ENCODE peak calls at places on chromosomes 2 and 18, in ten cellular contexts. J is GM23248, E is IMR-90, G is HCT116, C is MM.1S, M is OCI-LY7, V is neural progenitor cell, H is fibroblast of lung, W is K562, K is PC-3. Q is an unnamed sample.

GRCh38 chr2:127419448-127420038 is 1.3 kb downstream of the PROC start:
- DNase-seq in W (no peak), J (no peak), C (no peak), K (no peak), G (no peak), V (no peak), M (no peak), E (no peak), H (no peak), Q (no peak)

GRCh38 chr2:233385489-233386044 is 31.3 kb downstream of the DGKD start:
- DNase-seq in M (peak), J (no peak), W (peak), E (no peak), V (no peak), K (no peak), G (no peak), H (peak), C (peak), Q (no peak)

GRCh38 chr2:173884403-173884802 is 80.8 kb downstream of the SP3 start:
- DNase-seq in H (peak), K (peak), V (peak), J (peak), W (peak), E (peak), M (peak), C (peak), G (peak), Q (no peak)

GRCh38 chr2:196718796-196719564 is 79.5 kb downstream of the CCDC150 start:
- DNase-seq in C (peak), W (peak), V (peak), G (no peak), K (peak), J (peak), H (peak), E (peak), M (no peak), Q (no peak)

GRCh38 chr18:79438089-79438488 is 42.4 kb downstream of the NFATC1 start:
- DNase-seq in C (no peak), E (no peak), K (no peak), M (no peak), H (no peak), W (no peak), J (peak), G (no peak), V (no peak), Q (no peak)

GRCh38 chr2:26650713-26651457 is 9.7 kb upstream of the CIB4 start:
- DNase-seq in C (no peak), H (no peak), G (no peak), V (no peak), E (no peak), W (no peak), K (no peak), M (no peak), J (peak), Q (no peak)

GRCh38 chr2:156935611-156936010 is 321.9 kb upstream of the GALNT5 start:
- DNase-seq in E (no peak), J (no peak), V (peak), M (no peak), W (no peak), G (no peak), H (no peak), K (peak), C (no peak), Q (no peak)

GRCh38 chr2:54763636-54764291 is 40.3 kb downstream of the EML6 start:
- DNase-seq in M (peak), V (peak), K (no peak), J (no peak), E (no peak), G (no peak), C (no peak), H (no peak), W (peak), Q (peak)

GRCh38 chr2:128413718-128414341 is 95.2 kb upstream of the HS6ST1 start:
- DNase-seq in V (no peak), M (no peak), E (no peak), G (no peak), C (no peak), W (no peak), K (no peak), J (no peak), H (no peak), Q (peak)

GRCh38 chr2:69149631-69150215 is 136.7 kb downstream of the ANTXR1 start:
- DNase-seq in M (no peak), W (no peak), C (no peak), E (peak), J (peak), V (peak), G (no peak), K (no peak), H (peak), Q (no peak)

GRCh38 chr2:23617167-23617787 is 232.3 kb downstream of the KLHL29 start:
- DNase-seq in C (no peak), V (no peak), E (peak), G (no peak), J (peak), M (no peak), W (peak), H (peak), K (no peak), Q (no peak)

DNA sequence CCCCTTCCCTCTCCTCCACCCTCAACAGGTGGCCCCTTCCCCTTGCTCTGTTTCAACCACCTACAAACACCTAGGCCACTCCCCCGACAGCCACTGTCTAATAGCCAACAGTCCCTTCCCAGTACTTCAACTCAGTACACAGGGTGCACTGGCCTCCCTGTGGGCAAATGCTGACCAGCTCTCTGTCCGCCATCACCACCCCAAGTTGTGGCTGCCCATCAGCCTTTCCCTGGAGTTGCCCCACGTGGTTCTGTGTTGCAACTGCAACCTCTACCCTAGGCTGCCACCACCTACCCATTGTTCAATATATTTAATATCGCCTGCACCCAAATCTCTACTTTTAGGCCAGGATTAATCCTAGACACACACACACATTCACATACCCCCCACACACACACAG is 173.5 kb downstream of the MREG start:
- DNase-seq in K (no peak), H (no peak), E (no peak), W (no peak), G (no peak), M (no peak), V (no peak), J (no peak), C (no peak), Q (no peak)
- H3K4me2 ChIP-seq in K (no peak), H (no peak), E (no peak), W (no peak), G (no peak), M (peak), V (no peak), J (no peak), C (peak), Q (no peak)

GRCh38 chr2:181902625-181903024 is 11.1 kb downstream of the ITPRID2 start:
- DNase-seq in J (no peak), E (no peak), W (no peak), H (no peak), K (no peak), G (no peak), V (no peak), M (no peak), C (no peak), Q (no peak)

GRCh38 chr2:181895788-181896187 is 4.3 kb downstream of the ITPRID2 start:
- DNase-seq in W (no peak), E (no peak), G (no peak), V (no peak), H (no peak), C (no peak), M (no peak), K (no peak), J (no peak), Q (no peak)

GRCh38 chr2:181904022-181904632 is 12.6 kb downstream of the ITPRID2 start:
- DNase-seq in K (peak), H (peak), G (no peak), J (peak), C (peak), V (peak), W (peak), M (peak), E (peak), Q (no peak)

GRCh38 chr2:181896286-181896685 is 4.8 kb downstream of the ITPRID2 start:
- DNase-seq in C (no peak), H (no peak), E (no peak), K (no peak), G (no peak), W (no peak), M (no peak), J (no peak), V (no peak), Q (no peak)

GRCh38 chr2:181900007-181900651 is 8.6 kb downstream of the ITPRID2 start:
- DNase-seq in E (no peak), W (no peak), C (no peak), K (peak), M (no peak), G (no peak), V (no peak), J (no peak), H (no peak), Q (no peak)
- H3K4me3 ChIP-seq in E (no peak), W (no peak), C (no peak), K (no peak), M (no peak), G (no peak), V (no peak), J (no peak), H (no peak), Q (no peak)

GRCh38 chr2:15937882-15938802 is 2.2 kb upstream of the MYCN start:
- DNase-seq in K (no peak), W (no peak), G (no peak), M (no peak), V (no peak), C (no peak), J (no peak), H (no peak), E (no peak), Q (no peak)

GRCh38 chr2:15940661-15941482 is 522 bp downstream of the MYCN start:
- DNase-seq in M (no peak), V (peak), J (peak), E (no peak), C (no peak), W (no peak), G (no peak), H (no peak), K (no peak), Q (no peak)

GRCh38 chr2:15938803-15939555 is 1.4 kb upstream of the MYCN start:
- DNase-seq in K (no peak), C (no peak), J (no peak), H (no peak), G (no peak), E (no peak), V (no peak), W (no peak), M (no peak), Q (no peak)

GRCh38 chr2:15939854-15940660 is at the start of gene MYCN:
- DNase-seq in J (no peak), H (peak), V (peak), K (no peak), E (no peak), C (peak), G (no peak), M (peak), W (peak), Q (no peak)

GRCh38 chr2:15939556-15939853 is 845 bp upstream of the MYCN start:
- DNase-seq in K (peak), G (peak), H (no peak), M (no peak), C (no peak), J (peak), E (no peak), V (no peak), W (peak), Q (no peak)
- H2AFZ ChIP-seq in K (peak), G (peak), H (no peak), M (no peak), C (peak), J (peak), E (peak), V (peak), W (no peak), Q (no peak)

GRCh38 chr2:28619213-28620196 is 123.6 kb downstream of the PLB1 start:
- DNase-seq in V (no peak), K (peak), H (no peak), J (no peak), E (peak), M (no peak), G (no peak), W (no peak), C (no peak), Q (no peak)

GRCh38 chr2:28617502-28618184 is 121.8 kb downstream of the PLB1 start:
- DNase-seq in C (no peak), M (no peak), V (no peak), J (no peak), W (peak), H (no peak), K (peak), G (no peak), E (no peak), Q (no peak)

GRCh38 chr2:28620371-28620793 is 124.5 kb downstream of the PLB1 start:
- DNase-seq in V (no peak), E (no peak), H (no peak), G (no peak), W (no peak), M (no peak), K (no peak), C (no peak), J (no peak), Q (no peak)

GRCh38 chr2:28616618-28617017 is 120.8 kb downstream of the PLB1 start:
- DNase-seq in M (no peak), E (peak), J (peak), V (no peak), K (no peak), C (no peak), H (peak), G (no peak), W (no peak), Q (no peak)

GRCh38 chr2:28618221-28619141 is 122.6 kb downstream of the PLB1 start:
- DNase-seq in M (no peak), C (no peak), J (no peak), G (no peak), H (no peak), E (no peak), K (peak), W (no peak), V (no peak), Q (no peak)
- H3K4me2 ChIP-seq in M (no peak), C (no peak), J (no peak), G (no peak), H (no peak), E (no peak), K (peak), W (no peak), V (no peak), Q (no peak)

GRCh38 chr18:62425465-62426190 is 97.2 kb upstream of the ZCCHC2 start:
- DNase-seq in G (peak), J (peak), W (peak), M (peak), E (peak), C (peak), H (peak), V (peak), K (peak), Q (peak)
- H3K4me3 ChIP-seq in G (peak), J (peak), W (no peak), M (no peak), E (peak), C (no peak), H (peak), V (peak), K (peak), Q (no peak)

DNA sequence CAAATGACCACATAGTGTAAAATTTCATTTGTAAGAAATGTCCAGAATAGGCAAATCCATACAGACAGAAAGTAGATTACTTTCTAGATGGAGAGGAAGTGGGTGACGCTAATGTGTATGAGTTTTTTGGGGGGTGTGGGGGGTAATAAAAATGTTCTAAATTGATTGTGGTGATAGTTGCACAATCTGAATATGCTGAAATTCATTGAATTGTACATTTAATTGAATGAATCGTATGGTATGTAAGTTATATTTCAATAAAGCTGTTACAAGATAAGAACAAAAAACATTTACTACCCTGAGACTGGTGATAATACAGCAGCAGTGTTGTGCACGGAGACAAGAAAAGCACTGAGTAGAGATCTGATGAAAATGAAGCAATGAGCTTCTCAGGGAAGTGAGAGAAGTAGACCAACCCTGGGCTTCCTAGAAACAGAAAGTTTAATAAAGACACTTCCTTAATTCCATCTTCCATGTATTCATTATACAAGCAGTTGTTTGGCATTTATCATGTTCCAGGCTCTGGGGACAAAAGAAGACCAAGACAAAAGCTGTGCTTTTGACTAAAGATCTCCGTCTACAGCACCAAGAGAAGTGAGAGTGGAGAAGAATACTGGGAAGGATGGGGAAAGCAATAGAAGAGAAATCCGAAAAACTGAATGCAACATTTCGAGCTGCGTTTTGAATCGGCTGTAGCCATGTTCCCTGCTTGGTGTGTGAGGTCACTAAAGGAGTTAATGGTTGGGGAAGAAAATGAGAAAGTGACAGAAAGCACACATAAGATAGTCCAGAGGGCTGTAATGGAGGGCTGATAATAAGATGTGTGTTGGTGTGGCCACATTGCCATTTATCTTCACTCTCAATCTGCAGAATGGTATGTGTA is 1.8 kb upstream of the PDE11A start:
- DNase-seq in W (peak), G (no peak), M (no peak), V (no peak), J (peak), C (no peak), E (no peak), H (no peak), K (no peak), Q (no peak)
- H2AFZ ChIP-seq in W (peak), G (peak), M (no peak), V (peak), J (peak), C (no peak), E (no peak), H (no peak), K (peak), Q (no peak)

GRCh38 chr2:201215963-201216362 is 33.0 kb downstream of the CASP10 start:
- DNase-seq in E (no peak), C (no peak), V (no peak), J (no peak), G (no peak), K (no peak), M (no peak), H (no peak), W (no peak), Q (no peak)

GRCh38 chr2:201220102-201220570 is 37.2 kb downstream of the CASP10 start:
- DNase-seq in K (no peak), H (no peak), W (peak), V (peak), J (no peak), C (peak), M (peak), E (no peak), G (no peak), Q (peak)

GRCh38 chr2:201216918-201217317 is 34.0 kb downstream of the CASP10 start:
- DNase-seq in V (no peak), W (no peak), M (no peak), H (no peak), K (no peak), G (no peak), J (no peak), E (no peak), C (peak), Q (no peak)

GRCh38 chr2:201218780-201219179 is 35.8 kb downstream of the CASP10 start:
- DNase-seq in G (no peak), V (no peak), W (no peak), C (no peak), M (no peak), H (no peak), J (peak), E (peak), K (peak), Q (no peak)

GRCh38 chr2:201219328-201220096 is 36.6 kb downstream of the CASP10 start:
- DNase-seq in K (peak), M (no peak), E (no peak), G (no peak), J (no peak), C (no peak), V (no peak), W (no peak), H (no peak), Q (no peak)
- H3K4me2 ChIP-seq in K (peak), M (no peak), E (no peak), G (no peak), J (no peak), C (peak), V (no peak), W (no peak), H (no peak), Q (no peak)

GRCh38 chr2:212923393-212923792 is 228.0 kb downstream of the IKZF2 start:
- DNase-seq in W (no peak), V (no peak), G (no peak), K (peak), M (no peak), C (no peak), E (no peak), J (no peak), H (no peak), Q (no peak)
- H3K4me3 ChIP-seq in W (no peak), V (no peak), G (no peak), K (no peak), M (no peak), C (no peak), E (no peak), J (no peak), H (no peak), Q (no peak)

Q was measured in DND-41.